ENCODE peak calls at places on chromosomes 1 and 21, in eight cellular contexts. One of them, this sample, is unnamed.

GRCh38 chr1:247747616-247748015 is 325 bp downstream of the OR14A2 start:
- DNase-seq in GM23338: no peak
- DNase-seq in neural progenitor cell: no peak
- DNase-seq in K562: no peak
- DNase-seq in GM12878: no peak
- DNase-seq in H9: no peak
- DNase-seq in IMR-90: peak; percentile 37
- DNase-seq in pancreas: no peak
- DNase-seq in this sample: peak; percentile 1

GRCh38 chr1:175118375-175118774 is 50.7 kb downstream of the TNN start:
- DNase-seq in GM23338: no peak
- DNase-seq in neural progenitor cell: no peak
- DNase-seq in K562: no peak
- DNase-seq in GM12878: no peak
- DNase-seq in H9: no peak
- DNase-seq in IMR-90: no peak
- DNase-seq in pancreas: no peak
- DNase-seq in this sample: no peak

GRCh38 chr1:157133431-157133830 is 4.8 kb downstream of the ETV3 start:
- DNase-seq in GM23338: no peak
- DNase-seq in neural progenitor cell: no peak
- DNase-seq in K562: no peak
- DNase-seq in GM12878: no peak
- DNase-seq in H9: no peak
- DNase-seq in IMR-90: no peak
- DNase-seq in pancreas: no peak
- DNase-seq in this sample: no peak

GRCh38 chr1:204623365-204623893 is 62.1 kb downstream of the LRRN2 start:
- DNase-seq in GM23338: no peak
- DNase-seq in neural progenitor cell: peak; percentile 21
- DNase-seq in K562: peak; percentile 95
- DNase-seq in GM12878: no peak
- DNase-seq in H9: no peak
- DNase-seq in IMR-90: peak; percentile 48
- DNase-seq in pancreas: no peak
- DNase-seq in this sample: peak; percentile 57

GRCh38 chr21:43903451-43904091 is 38.5 kb downstream of the AGPAT3 start:
- DNase-seq in GM23338: no peak
- DNase-seq in neural progenitor cell: no peak
- DNase-seq in K562: no peak
- DNase-seq in GM12878: no peak
- DNase-seq in H9: no peak
- DNase-seq in IMR-90: no peak
- DNase-seq in pancreas: peak; percentile 54
- DNase-seq in this sample: no peak

GRCh38 chr1:99820546-99820945 is 29.6 kb upstream of the AGL start:
- DNase-seq in GM23338: no peak
- DNase-seq in neural progenitor cell: no peak
- DNase-seq in K562: no peak
- DNase-seq in GM12878: no peak
- DNase-seq in H9: no peak
- DNase-seq in IMR-90: no peak
- DNase-seq in pancreas: no peak
- DNase-seq in this sample: no peak

GRCh38 chr21:28770867-28771661 is 221.6 kb downstream of the LTN1 start:
- DNase-seq in GM23338: no peak
- DNase-seq in neural progenitor cell: no peak
- DNase-seq in K562: no peak
- DNase-seq in GM12878: no peak
- DNase-seq in H9: no peak
- DNase-seq in IMR-90: peak; percentile 36
- DNase-seq in pancreas: no peak
- DNase-seq in this sample: peak; percentile 49

GRCh38 chr1:25754421-25755195 is 45.4 kb upstream of the SELENON start:
- DNase-seq in GM23338: peak; percentile 25
- DNase-seq in neural progenitor cell: peak; percentile 38
- DNase-seq in K562: no peak
- DNase-seq in GM12878: no peak
- DNase-seq in H9: no peak
- DNase-seq in IMR-90: no peak
- DNase-seq in pancreas: no peak
- DNase-seq in this sample: no peak

GRCh38 chr1:95770596-95770995 is 536.6 kb downstream of the RWDD3 start:
- DNase-seq in GM23338: no peak
- DNase-seq in neural progenitor cell: no peak
- DNase-seq in K562: no peak
- DNase-seq in GM12878: no peak
- DNase-seq in H9: no peak
- DNase-seq in IMR-90: no peak
- DNase-seq in pancreas: no peak
- DNase-seq in this sample: no peak

GRCh38 chr1:231970684-231971083 is 344.1 kb downstream of the DISC1 start:
- DNase-seq in GM23338: no peak
- DNase-seq in neural progenitor cell: no peak
- DNase-seq in K562: no peak
- DNase-seq in GM12878: no peak
- DNase-seq in H9: no peak
- DNase-seq in IMR-90: no peak
- DNase-seq in pancreas: no peak
- DNase-seq in this sample: no peak

GRCh38 chr1:212179394-212180076 is 105.7 kb upstream of the PPP2R5A start:
- DNase-seq in GM23338: no peak
- DNase-seq in neural progenitor cell: no peak
- DNase-seq in K562: no peak
- DNase-seq in GM12878: no peak
- DNase-seq in H9: no peak
- DNase-seq in IMR-90: peak; percentile 97
- DNase-seq in pancreas: no peak
- DNase-seq in this sample: no peak

GRCh38 chr1:76257823-76258222 is 183.3 kb downstream of the ST6GALNAC3 start:
- DNase-seq in GM23338: no peak
- DNase-seq in neural progenitor cell: no peak
- DNase-seq in K562: no peak
- DNase-seq in GM12878: no peak
- DNase-seq in H9: no peak
- DNase-seq in IMR-90: no peak
- DNase-seq in pancreas: no peak
- DNase-seq in this sample: no peak

GRCh38 chr21:46325073-46325912 is 1.3 kb downstream of the PCNT start:
- DNase-seq in GM23338: peak; percentile 81
- DNase-seq in neural progenitor cell: peak; percentile 83
- DNase-seq in K562: peak; percentile 59
- DNase-seq in GM12878: no peak
- DNase-seq in H9: peak; percentile 75
- DNase-seq in IMR-90: peak; percentile 47
- DNase-seq in pancreas: peak; percentile 70
- DNase-seq in this sample: peak; percentile 76

GRCh38 chr1:14113841-14114567 is 414.0 kb downstream of the PRDM2 start:
- DNase-seq in GM23338: peak; percentile 93
- DNase-seq in neural progenitor cell: peak; percentile 87
- DNase-seq in K562: peak; percentile 43
- DNase-seq in GM12878: no peak
- DNase-seq in H9: peak; percentile 88
- DNase-seq in IMR-90: peak; percentile 13
- DNase-seq in pancreas: no peak
- DNase-seq in this sample: peak; percentile 73

GRCh38 chr21:35658242-35658641 is 402.1 kb downstream of the SETD4 start:
- DNase-seq in GM23338: no peak
- DNase-seq in neural progenitor cell: no peak
- DNase-seq in K562: no peak
- DNase-seq in GM12878: no peak
- DNase-seq in H9: no peak
- DNase-seq in IMR-90: peak; percentile 89
- DNase-seq in pancreas: no peak
- DNase-seq in this sample: peak; percentile 76

GRCh38 chr1:153364181-153364580 is 6.5 kb downstream of the S100A9 start:
- DNase-seq in GM23338: no peak
- DNase-seq in neural progenitor cell: no peak
- DNase-seq in K562: no peak
- DNase-seq in GM12878: no peak
- DNase-seq in H9: no peak
- DNase-seq in IMR-90: no peak
- DNase-seq in pancreas: no peak
- DNase-seq in this sample: no peak

GRCh38 chr1:64921761-64922160 is 44.6 kb downstream of the JAK1 start:
- DNase-seq in GM23338: no peak
- DNase-seq in neural progenitor cell: no peak
- DNase-seq in K562: no peak
- DNase-seq in GM12878: no peak
- DNase-seq in H9: no peak
- DNase-seq in IMR-90: no peak
- DNase-seq in pancreas: no peak
- DNase-seq in this sample: no peak

GRCh38 chr1:236288620-236288976 is 6.8 kb upstream of the ERO1B start:
- DNase-seq in GM23338: no peak
- DNase-seq in neural progenitor cell: no peak
- DNase-seq in K562: no peak
- DNase-seq in GM12878: no peak
- DNase-seq in H9: no peak
- DNase-seq in IMR-90: no peak
- DNase-seq in pancreas: no peak
- DNase-seq in this sample: no peak

GRCh38 chr21:27419153-27419552 is 452.3 kb upstream of the ADAMTS5 start:
- DNase-seq in GM23338: no peak
- DNase-seq in neural progenitor cell: no peak
- DNase-seq in K562: no peak
- DNase-seq in GM12878: no peak
- DNase-seq in H9: no peak
- DNase-seq in IMR-90: peak; percentile 51
- DNase-seq in pancreas: no peak
- DNase-seq in this sample: no peak

GRCh38 chr1:225657462-225657989 is 4.6 kb upstream of the ENAH start:
- DNase-seq in GM23338: no peak
- DNase-seq in neural progenitor cell: no peak
- DNase-seq in K562: no peak
- DNase-seq in GM12878: no peak
- DNase-seq in H9: no peak
- DNase-seq in IMR-90: peak; percentile 89
- DNase-seq in pancreas: no peak
- DNase-seq in this sample: no peak

GRCh38 chr1:8015036-8015808 is 10.9 kb downstream of the ERRFI1 start:
- DNase-seq in GM23338: peak; percentile 84
- DNase-seq in neural progenitor cell: peak; percentile 78
- DNase-seq in K562: peak; percentile 62
- DNase-seq in GM12878: peak; percentile 26
- DNase-seq in H9: no peak
- DNase-seq in IMR-90: peak; percentile 89
- DNase-seq in pancreas: no peak
- DNase-seq in this sample: peak; percentile 67

GRCh38 chr1:228015276-228016180 is 8.7 kb downstream of the WNT3A start:
- DNase-seq in GM23338: no peak
- DNase-seq in neural progenitor cell: no peak
- DNase-seq in K562: no peak
- DNase-seq in GM12878: no peak
- DNase-seq in H9: no peak
- DNase-seq in IMR-90: peak; percentile 28
- DNase-seq in pancreas: peak; percentile 36
- DNase-seq in this sample: peak; percentile 62

GRCh38 chr21:32403201-32403701 is 9.3 kb upstream of the EVA1C start:
- DNase-seq in GM23338: peak; percentile 92
- DNase-seq in neural progenitor cell: peak; percentile 85
- DNase-seq in K562: peak; percentile 76
- DNase-seq in GM12878: peak; percentile 3
- DNase-seq in H9: peak; percentile 67
- DNase-seq in IMR-90: peak; percentile 73
- DNase-seq in pancreas: no peak
- DNase-seq in this sample: peak; percentile 77

GRCh38 chr1:230852959-230853358 is 15.4 kb downstream of the C1orf198 start:
- DNase-seq in GM23338: no peak
- DNase-seq in neural progenitor cell: no peak
- DNase-seq in K562: no peak
- DNase-seq in GM12878: no peak
- DNase-seq in H9: no peak
- DNase-seq in IMR-90: no peak
- DNase-seq in pancreas: no peak
- DNase-seq in this sample: no peak
- H3K4me1 ChIP-seq in GM23338: peaks cover 4% of the 10 kb centered on the region
- H3K4me1 ChIP-seq in neural progenitor cell: peaks cover 39% of the 10 kb centered on the region
- H3K4me1 ChIP-seq in K562: peaks cover 4% of the 10 kb centered on the region
- H3K4me1 ChIP-seq in GM12878: no peaks in the 10 kb centered on the region
- H3K4me1 ChIP-seq in H9: peaks cover 3% of the 10 kb centered on the region
- H3K4me1 ChIP-seq in IMR-90: peaks cover 47% of the 10 kb centered on the region
- H3K4me1 ChIP-seq in pancreas: peaks cover 13% of the 10 kb centered on the region
- H3K4me1 ChIP-seq in this sample: peaks cover 44% of the 10 kb centered on the region

GRCh38 chr1:15443281-15443680 is 5.0 kb downstream of the CTRC start:
- DNase-seq in GM23338: no peak
- DNase-seq in neural progenitor cell: no peak
- DNase-seq in K562: no peak
- DNase-seq in GM12878: no peak
- DNase-seq in H9: no peak
- DNase-seq in IMR-90: no peak
- DNase-seq in pancreas: no peak
- DNase-seq in this sample: no peak
- H3K27ac ChIP-seq in GM23338: no peak overlapping the region
- H3K27ac ChIP-seq in neural progenitor cell: no peak overlapping the region
- H3K27ac ChIP-seq in K562: no peak overlapping the region
- H3K27ac ChIP-seq in GM12878: no peak overlapping the region
- H3K27ac ChIP-seq in H9: no peak overlapping the region
- H3K27ac ChIP-seq in IMR-90: no peak overlapping the region
- H3K27ac ChIP-seq in pancreas: no peak overlapping the region
- H3K27ac ChIP-seq in this sample: no peak overlapping the region

GRCh38 chr1:28301368-28302174 is 27.3 kb upstream of the MED18 start:
- DNase-seq in GM23338: no peak
- DNase-seq in neural progenitor cell: no peak
- DNase-seq in K562: no peak
- DNase-seq in GM12878: no peak
- DNase-seq in H9: no peak
- DNase-seq in IMR-90: no peak
- DNase-seq in pancreas: no peak
- DNase-seq in this sample: peak; percentile 74

GRCh38 chr1:28298438-28298837 is 30.4 kb upstream of the MED18 start:
- DNase-seq in GM23338: no peak
- DNase-seq in neural progenitor cell: no peak
- DNase-seq in K562: no peak
- DNase-seq in GM12878: no peak
- DNase-seq in H9: no peak
- DNase-seq in IMR-90: no peak
- DNase-seq in pancreas: no peak
- DNase-seq in this sample: no peak

GRCh38 chr1:28306550-28306949 is 22.3 kb upstream of the MED18 start:
- DNase-seq in GM23338: no peak
- DNase-seq in neural progenitor cell: no peak
- DNase-seq in K562: no peak
- DNase-seq in GM12878: no peak
- DNase-seq in H9: no peak
- DNase-seq in IMR-90: no peak
- DNase-seq in pancreas: no peak
- DNase-seq in this sample: no peak

GRCh38 chr1:28297826-28298225 is 31.0 kb upstream of the MED18 start:
- DNase-seq in GM23338: no peak
- DNase-seq in neural progenitor cell: no peak
- DNase-seq in K562: no peak
- DNase-seq in GM12878: peak; percentile 43
- DNase-seq in H9: no peak
- DNase-seq in IMR-90: no peak
- DNase-seq in pancreas: no peak
- DNase-seq in this sample: no peak

GRCh38 chr1:28302247-28302646 is 26.6 kb upstream of the MED18 start:
- DNase-seq in GM23338: no peak
- DNase-seq in neural progenitor cell: no peak
- DNase-seq in K562: no peak
- DNase-seq in GM12878: no peak
- DNase-seq in H9: no peak
- DNase-seq in IMR-90: no peak
- DNase-seq in pancreas: no peak
- DNase-seq in this sample: no peak
- TF ChIP-seq CTCF in GM23338: no peak
- TF ChIP-seq CTCF in neural progenitor cell: no peak
- TF ChIP-seq CTCF in K562: no peak
- TF ChIP-seq CTCF in GM12878: no peak
- TF ChIP-seq CTCF in H9: no peak
- TF ChIP-seq CTCF in IMR-90: no peak
- TF ChIP-seq CTCF in pancreas: no peak
- TF ChIP-seq CTCF in this sample: no peak

GRCh38 chr1:18948048-18948912 is 8.2 kb downstream of the IFFO2 start:
- DNase-seq in GM23338: no peak
- DNase-seq in neural progenitor cell: no peak
- DNase-seq in K562: no peak
- DNase-seq in GM12878: no peak
- DNase-seq in H9: no peak
- DNase-seq in IMR-90: no peak
- DNase-seq in pancreas: no peak
- DNase-seq in this sample: no peak
- H3K4me1 ChIP-seq in GM23338: peaks cover 30% of the 10 kb centered on the region
- H3K4me1 ChIP-seq in neural progenitor cell: peaks cover 28% of the 10 kb centered on the region
- H3K4me1 ChIP-seq in K562: peaks cover 14% of the 10 kb centered on the region
- H3K4me1 ChIP-seq in GM12878: peaks cover 64% of the 10 kb centered on the region
- H3K4me1 ChIP-seq in H9: peaks cover 8% of the 10 kb centered on the region
- H3K4me1 ChIP-seq in IMR-90: peaks cover 54% of the 10 kb centered on the region
- H3K4me1 ChIP-seq in pancreas: peaks cover 77% of the 10 kb centered on the region
- H3K4me1 ChIP-seq in this sample: peaks cover 37% of the 10 kb centered on the region

This sample was measured in cardiac muscle cell.